ENCODE peak calls at places on chromosomes 12 and 14, in six cellular contexts. One of them, this sample, is unnamed.

GRCh38 chr14:104708606-104709268 is 15.3 kb upstream of the ADSS1 start:
- DNase-seq in ACHN: peak
- DNase-seq in stimulated activated CD8-positive, alpha-beta memory T cell treated with anti-CD3 and anti-CD28 coated beads, Interleukin-4, amount 100 ng/mL, for 1 hour: peak
- DNase-seq in HS-27A: no peak
- DNase-seq in PC-3: peak
- DNase-seq in transverse colon: peak
- DNase-seq in this sample: peak

GRCh38 chr14:24367506-24368214 is at the start of gene NFATC4:
- DNase-seq in ACHN: no peak
- DNase-seq in stimulated activated CD8-positive, alpha-beta memory T cell treated with anti-CD3 and anti-CD28 coated beads, Interleukin-4, amount 100 ng/mL, for 1 hour: no peak
- DNase-seq in HS-27A: peak
- DNase-seq in PC-3: peak
- DNase-seq in transverse colon: peak
- DNase-seq in this sample: peak

GRCh38 chr12:12909995-12910391 is 18.6 kb downstream of the GPRC5A start:
- DNase-seq in ACHN: no peak
- DNase-seq in stimulated activated CD8-positive, alpha-beta memory T cell treated with anti-CD3 and anti-CD28 coated beads, Interleukin-4, amount 100 ng/mL, for 1 hour: no peak
- DNase-seq in HS-27A: no peak
- DNase-seq in PC-3: no peak
- DNase-seq in transverse colon: no peak
- DNase-seq in this sample: peak

GRCh38 chr12:56763753-56764657 is 881 bp downstream of the HSD17B6 start:
- DNase-seq in ACHN: no peak
- DNase-seq in stimulated activated CD8-positive, alpha-beta memory T cell treated with anti-CD3 and anti-CD28 coated beads, Interleukin-4, amount 100 ng/mL, for 1 hour: no peak
- DNase-seq in HS-27A: peak
- DNase-seq in PC-3: peak
- DNase-seq in transverse colon: no peak
- DNase-seq in this sample: no peak

GRCh38 chr12:125314051-125314882 is 249.0 kb downstream of the AACS start:
- DNase-seq in ACHN: no peak
- DNase-seq in stimulated activated CD8-positive, alpha-beta memory T cell treated with anti-CD3 and anti-CD28 coated beads, Interleukin-4, amount 100 ng/mL, for 1 hour: no peak
- DNase-seq in HS-27A: no peak
- DNase-seq in PC-3: no peak
- DNase-seq in transverse colon: no peak
- DNase-seq in this sample: no peak

GRCh38 chr14:55512421-55512820 is 67.6 kb upstream of the KTN1 start:
- DNase-seq in ACHN: no peak
- DNase-seq in stimulated activated CD8-positive, alpha-beta memory T cell treated with anti-CD3 and anti-CD28 coated beads, Interleukin-4, amount 100 ng/mL, for 1 hour: no peak
- DNase-seq in HS-27A: no peak
- DNase-seq in PC-3: no peak
- DNase-seq in transverse colon: no peak
- DNase-seq in this sample: no peak

GRCh38 chr12:71695782-71696181 is 9.9 kb downstream of the TMEM19 start:
- DNase-seq in ACHN: no peak
- DNase-seq in stimulated activated CD8-positive, alpha-beta memory T cell treated with anti-CD3 and anti-CD28 coated beads, Interleukin-4, amount 100 ng/mL, for 1 hour: no peak
- DNase-seq in HS-27A: no peak
- DNase-seq in PC-3: no peak
- DNase-seq in transverse colon: no peak
- DNase-seq in this sample: no peak

GRCh38 chr12:62919827-62920226 is 15.1 kb downstream of the PPM1H start:
- DNase-seq in ACHN: peak
- DNase-seq in stimulated activated CD8-positive, alpha-beta memory T cell treated with anti-CD3 and anti-CD28 coated beads, Interleukin-4, amount 100 ng/mL, for 1 hour: no peak
- DNase-seq in HS-27A: peak
- DNase-seq in PC-3: peak
- DNase-seq in transverse colon: no peak
- DNase-seq in this sample: peak

GRCh38 chr14:58298477-58298879 is at the start of gene ARID4A:
- DNase-seq in ACHN: no peak
- DNase-seq in stimulated activated CD8-positive, alpha-beta memory T cell treated with anti-CD3 and anti-CD28 coated beads, Interleukin-4, amount 100 ng/mL, for 1 hour: peak
- DNase-seq in HS-27A: no peak
- DNase-seq in PC-3: no peak
- DNase-seq in transverse colon: peak
- DNase-seq in this sample: peak

GRCh38 chr14:33414041-33414440 is 475.4 kb downstream of the NPAS3 start:
- DNase-seq in ACHN: no peak
- DNase-seq in stimulated activated CD8-positive, alpha-beta memory T cell treated with anti-CD3 and anti-CD28 coated beads, Interleukin-4, amount 100 ng/mL, for 1 hour: no peak
- DNase-seq in HS-27A: no peak
- DNase-seq in PC-3: peak
- DNase-seq in transverse colon: no peak
- DNase-seq in this sample: no peak

GRCh38 chr12:124191024-124191359 is 103.9 kb upstream of the RFLNA start:
- DNase-seq in ACHN: peak
- DNase-seq in stimulated activated CD8-positive, alpha-beta memory T cell treated with anti-CD3 and anti-CD28 coated beads, Interleukin-4, amount 100 ng/mL, for 1 hour: no peak
- DNase-seq in HS-27A: no peak
- DNase-seq in PC-3: peak
- DNase-seq in transverse colon: no peak
- DNase-seq in this sample: no peak

GRCh38 chr12:59580050-59580449 is 15.8 kb upstream of the SLC16A7 start:
- DNase-seq in ACHN: no peak
- DNase-seq in stimulated activated CD8-positive, alpha-beta memory T cell treated with anti-CD3 and anti-CD28 coated beads, Interleukin-4, amount 100 ng/mL, for 1 hour: no peak
- DNase-seq in HS-27A: no peak
- DNase-seq in PC-3: no peak
- DNase-seq in transverse colon: no peak
- DNase-seq in this sample: no peak

GRCh38 chr12:48716493-48717251 is at the start of gene CCNT1:
- DNase-seq in ACHN: peak
- DNase-seq in stimulated activated CD8-positive, alpha-beta memory T cell treated with anti-CD3 and anti-CD28 coated beads, Interleukin-4, amount 100 ng/mL, for 1 hour: peak
- DNase-seq in HS-27A: peak
- DNase-seq in PC-3: peak
- DNase-seq in transverse colon: peak
- DNase-seq in this sample: peak

GRCh38 chr14:61894452-61895077 is 132.3 kb downstream of the SNAPC1 start:
- DNase-seq in ACHN: peak
- DNase-seq in stimulated activated CD8-positive, alpha-beta memory T cell treated with anti-CD3 and anti-CD28 coated beads, Interleukin-4, amount 100 ng/mL, for 1 hour: peak
- DNase-seq in HS-27A: peak
- DNase-seq in PC-3: peak
- DNase-seq in transverse colon: peak
- DNase-seq in this sample: peak

GRCh38 chr14:105060751-105061427 is 4.3 kb downstream of the GPR132 start:
- DNase-seq in ACHN: no peak
- DNase-seq in stimulated activated CD8-positive, alpha-beta memory T cell treated with anti-CD3 and anti-CD28 coated beads, Interleukin-4, amount 100 ng/mL, for 1 hour: no peak
- DNase-seq in HS-27A: no peak
- DNase-seq in PC-3: no peak
- DNase-seq in transverse colon: peak
- DNase-seq in this sample: no peak

GRCh38 chr12:51441583-51441982 is 17.0 kb downstream of the SLC4A8 start:
- DNase-seq in ACHN: no peak
- DNase-seq in stimulated activated CD8-positive, alpha-beta memory T cell treated with anti-CD3 and anti-CD28 coated beads, Interleukin-4, amount 100 ng/mL, for 1 hour: no peak
- DNase-seq in HS-27A: no peak
- DNase-seq in PC-3: no peak
- DNase-seq in transverse colon: no peak
- DNase-seq in this sample: peak

GRCh38 chr12:2652401-2653081 is 142.2 kb upstream of the FKBP4 start:
- DNase-seq in ACHN: no peak
- DNase-seq in stimulated activated CD8-positive, alpha-beta memory T cell treated with anti-CD3 and anti-CD28 coated beads, Interleukin-4, amount 100 ng/mL, for 1 hour: no peak
- DNase-seq in HS-27A: no peak
- DNase-seq in PC-3: no peak
- DNase-seq in transverse colon: peak
- DNase-seq in this sample: no peak

GRCh38 chr12:11016937-11017336 is 5.5 kb downstream of the TAS2R19 start:
- DNase-seq in ACHN: no peak
- DNase-seq in stimulated activated CD8-positive, alpha-beta memory T cell treated with anti-CD3 and anti-CD28 coated beads, Interleukin-4, amount 100 ng/mL, for 1 hour: no peak
- DNase-seq in HS-27A: no peak
- DNase-seq in PC-3: no peak
- DNase-seq in transverse colon: peak
- DNase-seq in this sample: no peak

GRCh38 chr14:72513994-72514659 is 379.8 kb downstream of the DPF3 start:
- DNase-seq in ACHN: peak
- DNase-seq in stimulated activated CD8-positive, alpha-beta memory T cell treated with anti-CD3 and anti-CD28 coated beads, Interleukin-4, amount 100 ng/mL, for 1 hour: no peak
- DNase-seq in HS-27A: no peak
- DNase-seq in PC-3: peak
- DNase-seq in transverse colon: no peak
- DNase-seq in this sample: no peak

GRCh38 chr14:94775875-94776217 is 5.9 kb upstream of the GSC start:
- DNase-seq in ACHN: no peak
- DNase-seq in stimulated activated CD8-positive, alpha-beta memory T cell treated with anti-CD3 and anti-CD28 coated beads, Interleukin-4, amount 100 ng/mL, for 1 hour: no peak
- DNase-seq in HS-27A: no peak
- DNase-seq in PC-3: no peak
- DNase-seq in transverse colon: no peak
- DNase-seq in this sample: no peak

GRCh38 chr12:109709401-109710278 is 4.0 kb upstream of the FAM222A start:
- DNase-seq in ACHN: no peak
- DNase-seq in stimulated activated CD8-positive, alpha-beta memory T cell treated with anti-CD3 and anti-CD28 coated beads, Interleukin-4, amount 100 ng/mL, for 1 hour: no peak
- DNase-seq in HS-27A: no peak
- DNase-seq in PC-3: peak
- DNase-seq in transverse colon: no peak
- DNase-seq in this sample: no peak

GRCh38 chr12:2052861-2053674 is at the start of gene CACNA1C:
- DNase-seq in ACHN: peak
- DNase-seq in stimulated activated CD8-positive, alpha-beta memory T cell treated with anti-CD3 and anti-CD28 coated beads, Interleukin-4, amount 100 ng/mL, for 1 hour: no peak
- DNase-seq in HS-27A: no peak
- DNase-seq in PC-3: no peak
- DNase-seq in transverse colon: peak
- DNase-seq in this sample: peak

GRCh38 chr12:104280703-104281458 is 22.7 kb upstream of the EID3 start:
- DNase-seq in ACHN: peak
- DNase-seq in stimulated activated CD8-positive, alpha-beta memory T cell treated with anti-CD3 and anti-CD28 coated beads, Interleukin-4, amount 100 ng/mL, for 1 hour: no peak
- DNase-seq in HS-27A: peak
- DNase-seq in PC-3: peak
- DNase-seq in transverse colon: no peak
- DNase-seq in this sample: no peak

GRCh38 chr12:99498756-99499155 is 148.8 kb upstream of the GARIN6 start:
- DNase-seq in ACHN: peak
- DNase-seq in stimulated activated CD8-positive, alpha-beta memory T cell treated with anti-CD3 and anti-CD28 coated beads, Interleukin-4, amount 100 ng/mL, for 1 hour: no peak
- DNase-seq in HS-27A: peak
- DNase-seq in PC-3: peak
- DNase-seq in transverse colon: no peak
- DNase-seq in this sample: no peak

GRCh38 chr14:90287791-90288190 is 31.4 kb downstream of the PSMC1 start:
- DNase-seq in ACHN: no peak
- DNase-seq in stimulated activated CD8-positive, alpha-beta memory T cell treated with anti-CD3 and anti-CD28 coated beads, Interleukin-4, amount 100 ng/mL, for 1 hour: no peak
- DNase-seq in HS-27A: no peak
- DNase-seq in PC-3: no peak
- DNase-seq in transverse colon: no peak
- DNase-seq in this sample: no peak

GRCh38 chr14:98931911-98932310 is 340.1 kb downstream of the BCL11B start:
- DNase-seq in ACHN: no peak
- DNase-seq in stimulated activated CD8-positive, alpha-beta memory T cell treated with anti-CD3 and anti-CD28 coated beads, Interleukin-4, amount 100 ng/mL, for 1 hour: peak
- DNase-seq in HS-27A: no peak
- DNase-seq in PC-3: no peak
- DNase-seq in transverse colon: peak
- DNase-seq in this sample: no peak

GRCh38 chr14:88840926-88841325 is 16.5 kb downstream of the TTC8 start:
- DNase-seq in ACHN: no peak
- DNase-seq in stimulated activated CD8-positive, alpha-beta memory T cell treated with anti-CD3 and anti-CD28 coated beads, Interleukin-4, amount 100 ng/mL, for 1 hour: no peak
- DNase-seq in HS-27A: no peak
- DNase-seq in PC-3: no peak
- DNase-seq in transverse colon: no peak
- DNase-seq in this sample: no peak

GRCh38 chr12:132218915-132219314 is 74.7 kb downstream of the NOC4L start:
- DNase-seq in ACHN: peak
- DNase-seq in stimulated activated CD8-positive, alpha-beta memory T cell treated with anti-CD3 and anti-CD28 coated beads, Interleukin-4, amount 100 ng/mL, for 1 hour: no peak
- DNase-seq in HS-27A: no peak
- DNase-seq in PC-3: peak
- DNase-seq in transverse colon: no peak
- DNase-seq in this sample: no peak

GRCh38 chr14:73342670-73343069 is 105.4 kb downstream of the PAPLN start:
- DNase-seq in ACHN: no peak
- DNase-seq in stimulated activated CD8-positive, alpha-beta memory T cell treated with anti-CD3 and anti-CD28 coated beads, Interleukin-4, amount 100 ng/mL, for 1 hour: no peak
- DNase-seq in HS-27A: no peak
- DNase-seq in PC-3: no peak
- DNase-seq in transverse colon: no peak
- DNase-seq in this sample: no peak

This sample was measured in ovary.